ENCODE peak calls at places on chromosomes 6 and 20, in nine cellular contexts. P is fibroblast of lung, I is fibroblast of the aortic adventitia, U is RWPE1, R is HFF-Myc, Q is Calu3, H is heart left ventricle, G is transverse colon, B is activated B cell treated with CpG ODN at 0.5 μM for 24 hours. Y is an unnamed sample.

GRCh38 chr6:147061152-147061551 is 143.1 kb upstream of the STXBP5 start:
- DNase-seq in P (no peak), I (no peak), U (no peak), R (no peak), Q (no peak), H (no peak), G (no peak), B (no peak), Y (no peak)

GRCh38 chr20:47684306-47685080 is 100.8 kb downstream of the SULF2 start:
- DNase-seq in P (no peak), I (no peak), U (no peak), R (no peak), Q (no peak), H (no peak), G (no peak), B (no peak), Y (no peak)

GRCh38 chr6:38489951-38490350 is 149.8 kb downstream of the BTBD9 start:
- DNase-seq in P (peak), I (peak), U (no peak), R (peak), Q (no peak), H (no peak), G (no peak), B (no peak), Y (peak)

GRCh38 chr6:35751594-35751993 is 14.8 kb downstream of the ARMC12 start:
- DNase-seq in P (no peak), I (no peak), U (no peak), R (no peak), Q (no peak), H (no peak), G (no peak), B (no peak), Y (no peak)

GRCh38 chr6:13278184-13278583 is 50.2 kb downstream of the TBC1D7 start:
- DNase-seq in P (no peak), I (no peak), U (no peak), R (no peak), Q (no peak), H (no peak), G (no peak), B (no peak), Y (no peak)

GRCh38 chr6:89483111-89483720 is 50.3 kb downstream of the ANKRD6 start:
- DNase-seq in P (peak), I (peak), U (no peak), R (no peak), Q (no peak), H (peak), G (no peak), B (no peak), Y (no peak)

GRCh38 chr6:1995521-1996110 is 249.8 kb downstream of the GMDS start:
- DNase-seq in P (peak), I (peak), U (no peak), R (peak), Q (no peak), H (no peak), G (no peak), B (no peak), Y (no peak)

GRCh38 chr6:33021917-33022316 is 12.5 kb upstream of the HLA-DOA start:
- DNase-seq in P (no peak), I (no peak), U (no peak), R (no peak), Q (no peak), H (no peak), G (no peak), B (no peak), Y (no peak)

GRCh38 chr6:15400572-15401004 is 154.7 kb downstream of the JARID2 start:
- DNase-seq in P (no peak), I (no peak), U (no peak), R (no peak), Q (no peak), H (peak), G (peak), B (no peak), Y (no peak)

GRCh38 chr6:152096863-152097496 is 289.5 kb downstream of the ESR1 start:
- DNase-seq in P (peak), I (peak), U (peak), R (peak), Q (no peak), H (no peak), G (no peak), B (no peak), Y (peak)

GRCh38 chr20:49345538-49345937 is 67.7 kb upstream of the ZNFX1 start:
- DNase-seq in P (peak), I (peak), U (peak), R (peak), Q (peak), H (no peak), G (no peak), B (no peak), Y (peak)

GRCh38 chr6:91087864-91088263 is 501.0 kb upstream of the MAP3K7 start:
- DNase-seq in P (no peak), I (no peak), U (no peak), R (no peak), Q (no peak), H (no peak), G (no peak), B (no peak), Y (no peak)

GRCh38 chr6:63764318-63764916 is 128.8 kb downstream of the PHF3 start:
- DNase-seq in P (peak), I (peak), U (no peak), R (peak), Q (no peak), H (no peak), G (no peak), B (no peak), Y (peak)

GRCh38 chr6:166556871-166557322 is 29.6 kb downstream of the RAMACL start:
- DNase-seq in P (peak), I (peak), U (peak), R (no peak), Q (peak), H (peak), G (peak), B (no peak), Y (peak)

GRCh38 chr6:28587746-28588075 is 62.0 kb downstream of the GPX5 start:
- DNase-seq in P (peak), I (no peak), U (no peak), R (no peak), Q (no peak), H (no peak), G (no peak), B (no peak), Y (peak)

GRCh38 chr6:4967301-4968030 is 36.4 kb downstream of the RPP40 start:
- DNase-seq in P (no peak), I (peak), U (no peak), R (no peak), Q (no peak), H (no peak), G (no peak), B (no peak), Y (no peak)

GRCh38 chr6:149501768-149502167 is 17.0 kb upstream of the ZC3H12D start:
- DNase-seq in P (no peak), I (no peak), U (no peak), R (no peak), Q (no peak), H (no peak), G (no peak), B (no peak), Y (no peak)

GRCh38 chr6:97925504-97925903 is 642.5 kb upstream of the MMS22L start:
- DNase-seq in P (no peak), I (no peak), U (no peak), R (no peak), Q (no peak), H (no peak), G (no peak), B (no peak), Y (no peak)

GRCh38 chr6:69370763-69371162 is 426.0 kb downstream of the LMBRD1 start:
- DNase-seq in P (no peak), I (no peak), U (no peak), R (no peak), Q (no peak), H (no peak), G (no peak), B (no peak), Y (no peak)

GRCh38 chr20:47198254-47198671 is 158.2 kb downstream of the ZMYND8 start:
- DNase-seq in P (peak), I (no peak), U (no peak), R (no peak), Q (no peak), H (no peak), G (no peak), B (no peak), Y (peak)

GRCh38 chr6:169787797-169788196 is 36.4 kb downstream of the ERMARD start:
- DNase-seq in P (no peak), I (no peak), U (no peak), R (no peak), Q (no peak), H (no peak), G (no peak), B (no peak), Y (no peak)

GRCh38 chr20:63529861-63530787 is 7.1 kb downstream of the PTK6 start:
- DNase-seq in P (no peak), I (no peak), U (no peak), R (no peak), Q (no peak), H (peak), G (no peak), B (no peak), Y (no peak)

GRCh38 chr20:37914367-37914671 is 11.4 kb downstream of the VSTM2L start:
- DNase-seq in P (no peak), I (no peak), U (no peak), R (no peak), Q (no peak), H (no peak), G (no peak), B (no peak), Y (no peak)

GRCh38 chr6:158010591-158011477 is 29.2 kb downstream of the SYNJ2 start:
- DNase-seq in P (no peak), I (no peak), U (no peak), R (no peak), Q (no peak), H (no peak), G (no peak), B (no peak), Y (no peak)

GRCh38 chr6:28218312-28219248 is 6.5 kb upstream of the ZSCAN9 start:
- DNase-seq in P (peak), I (peak), U (no peak), R (no peak), Q (peak), H (peak), G (peak), B (peak), Y (peak)

GRCh38 chr6:72748759-72749158 is 126.9 kb downstream of the KCNQ5 start:
- DNase-seq in P (peak), I (peak), U (peak), R (peak), Q (no peak), H (no peak), G (no peak), B (no peak), Y (peak)

GRCh38 chr6:167000759-167001158 is 1.6 kb downstream of the CEP43 start:
- DNase-seq in P (no peak), I (no peak), U (no peak), R (no peak), Q (no peak), H (no peak), G (no peak), B (no peak), Y (no peak)

GRCh38 chr20:20785226-20785625 is 72.8 kb upstream of the RALGAPA2 start:
- DNase-seq in P (no peak), I (no peak), U (no peak), R (no peak), Q (no peak), H (no peak), G (no peak), B (no peak), Y (no peak)

GRCh38 chr6:166460473-166461437 is 78.0 kb upstream of the MPC1 start:
- DNase-seq in P (peak), I (no peak), U (peak), R (peak), Q (no peak), H (no peak), G (no peak), B (no peak), Y (no peak)

GRCh38 chr20:44747166-44748004 is 1.7 kb downstream of the KCNK15 start:
- DNase-seq in P (peak), I (peak), U (peak), R (no peak), Q (peak), H (peak), G (peak), B (peak), Y (peak)

GRCh38 chr6:145483191-145483996 is 251.9 kb downstream of the EPM2A start:
- DNase-seq in P (peak), I (no peak), U (peak), R (no peak), Q (no peak), H (no peak), G (no peak), B (no peak), Y (no peak)

GRCh38 chr6:158056355-158056754 is 74.7 kb downstream of the SYNJ2 start:
- DNase-seq in P (no peak), I (no peak), U (no peak), R (no peak), Q (no peak), H (no peak), G (no peak), B (no peak), Y (no peak)

GRCh38 chr6:160379464-160379863 is 31.3 kb downstream of the SLC22A3 start:
- DNase-seq in P (peak), I (peak), U (peak), R (no peak), Q (no peak), H (no peak), G (no peak), B (no peak), Y (no peak)

GRCh38 chr6:157596886-157597285 is 215.9 kb downstream of the ZDHHC14 start:
- DNase-seq in P (no peak), I (no peak), U (no peak), R (no peak), Q (no peak), H (no peak), G (no peak), B (no peak), Y (no peak)

GRCh38 chr20:63782051-63782471 is 42.5 kb downstream of the SLC2A4RG start:
- DNase-seq in P (no peak), I (no peak), U (no peak), R (no peak), Q (no peak), H (no peak), G (no peak), B (no peak), Y (no peak)

GRCh38 chr20:6768228-6769185 is 1.0 kb downstream of the BMP2 start:
- DNase-seq in P (peak), I (peak), U (peak), R (no peak), Q (peak), H (peak), G (peak), B (no peak), Y (no peak)

DNA sequence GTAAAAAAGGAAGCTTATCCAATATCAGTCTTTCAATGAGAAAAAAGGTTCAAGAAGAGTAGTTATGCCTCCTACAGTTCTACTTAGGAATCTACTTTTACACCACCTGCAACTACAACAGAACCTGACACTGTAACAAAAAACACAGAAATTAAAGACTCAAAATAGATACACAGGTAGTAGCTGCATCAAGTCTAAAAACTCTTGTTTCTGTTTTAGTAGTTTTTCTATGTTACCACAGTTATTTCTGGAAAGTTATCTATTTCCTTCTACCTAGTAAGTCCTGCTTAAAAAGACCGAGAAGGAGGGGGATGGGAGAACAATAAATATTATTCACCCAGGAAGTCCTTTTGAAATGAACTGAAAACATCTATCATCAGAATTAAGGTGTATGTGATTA is 52.5 kb downstream of the ATG5 start:
- DNase-seq in P (no peak), I (no peak), U (no peak), R (no peak), Q (no peak), H (no peak), G (no peak), B (no peak), Y (no peak)
- TF ChIP-seq CTCF in P (no peak), I (no peak), U (no peak), R (no peak), Q (no peak), H (no peak), G (no peak), B (no peak), Y (no peak)

GRCh38 chr20:24111858-24112257 is 123.3 kb upstream of the GGTLC1 start:
- DNase-seq in P (no peak), I (no peak), U (no peak), R (no peak), Q (no peak), H (no peak), G (no peak), B (no peak), Y (no peak)
- TF ChIP-seq CTCF in P (no peak), I (no peak), U (no peak), R (no peak), Q (no peak), H (no peak), G (no peak), B (no peak), Y (no peak)

GRCh38 chr6:100514603-100515002 is 49.9 kb upstream of the SIM1 start:
- DNase-seq in P (no peak), I (no peak), U (no peak), R (no peak), Q (no peak), H (no peak), G (no peak), B (no peak), Y (no peak)
- TF ChIP-seq CTCF in P (no peak), I (no peak), U (no peak), R (no peak), Q (no peak), H (no peak), G (no peak), B (no peak), Y (no peak)

DNA sequence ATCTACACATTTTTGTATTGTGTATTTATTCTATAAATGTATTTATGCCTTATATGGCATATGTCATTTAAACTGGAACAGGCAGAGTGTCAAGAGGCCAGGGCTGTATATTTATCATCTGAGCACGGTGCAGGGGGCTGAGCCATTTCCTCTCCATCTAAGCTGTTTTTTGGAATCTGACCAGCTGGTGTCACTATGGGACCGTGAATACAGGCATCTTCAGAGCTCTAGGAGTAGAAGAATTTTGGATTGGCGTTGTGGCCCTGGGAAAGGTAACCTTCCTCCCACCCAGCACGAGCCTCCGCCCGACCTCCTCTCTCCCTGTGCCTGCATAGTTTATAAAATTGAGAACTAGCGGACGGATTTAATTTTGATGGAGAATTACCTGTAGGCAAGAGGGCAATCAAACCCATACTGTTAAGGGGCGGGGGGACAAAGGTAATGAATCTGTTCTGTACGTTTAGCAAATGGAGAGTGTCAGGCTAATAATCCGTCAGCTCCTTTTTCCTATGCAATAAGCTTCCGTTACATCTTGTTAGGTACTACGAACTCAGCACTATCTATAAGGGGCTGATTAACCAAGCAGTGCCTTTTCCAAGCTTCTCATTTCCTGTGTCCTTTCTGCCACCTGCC is 29.0 kb upstream of the EEF1E1 start:
- DNase-seq in P (peak), I (peak), U (peak), R (peak), Q (peak), H (peak), G (peak), B (no peak), Y (peak)
- TF ChIP-seq CTCF in P (peak), I (peak), U (peak), R (peak), Q (peak), H (peak), G (peak), B (no peak), Y (peak)

DNA sequence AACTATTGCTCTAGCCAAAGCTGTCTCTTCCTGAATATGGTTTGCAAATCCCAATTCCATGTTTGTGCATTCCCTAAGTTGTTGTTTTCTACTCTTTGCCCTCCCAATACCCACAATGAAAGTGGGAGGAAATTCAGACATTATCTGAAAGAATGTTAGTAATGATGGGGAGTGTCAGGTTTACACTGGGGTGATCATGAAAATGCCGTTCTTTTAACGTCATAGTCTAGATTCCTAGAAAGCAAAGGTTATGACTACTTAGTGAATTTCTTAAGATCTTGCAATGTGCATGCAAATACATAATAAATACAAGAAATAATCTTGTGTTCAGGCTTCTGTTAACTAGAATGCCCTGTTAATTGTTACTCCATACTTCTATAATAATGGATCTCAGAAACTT is 101.0 kb downstream of the LCA5 start:
- DNase-seq in P (no peak), I (peak), U (peak), R (no peak), Q (no peak), H (no peak), G (no peak), B (no peak), Y (no peak)
- TF ChIP-seq CTCF in P (no peak), I (no peak), U (no peak), R (no peak), Q (no peak), H (no peak), G (no peak), B (no peak), Y (no peak)

GRCh38 chr6:793261-793660 is 100.3 kb upstream of the EXOC2 start:
- DNase-seq in P (no peak), I (no peak), U (no peak), R (no peak), Q (no peak), H (no peak), G (no peak), B (no peak), Y (no peak)

GRCh38 chr6:799769-800168 is 106.8 kb upstream of the EXOC2 start:
- DNase-seq in P (no peak), I (no peak), U (no peak), R (no peak), Q (no peak), H (no peak), G (no peak), B (no peak), Y (no peak)

GRCh38 chr6:797479-798077 is 104.6 kb upstream of the EXOC2 start:
- DNase-seq in P (peak), I (peak), U (peak), R (peak), Q (peak), H (peak), G (peak), B (no peak), Y (peak)

GRCh38 chr6:795046-795445 is 102.1 kb upstream of the EXOC2 start:
- DNase-seq in P (no peak), I (no peak), U (no peak), R (no peak), Q (no peak), H (no peak), G (no peak), B (no peak), Y (no peak)
- TF ChIP-seq CTCF in P (no peak), I (no peak), U (no peak), R (no peak), Q (no peak), H (no peak), G (no peak), B (no peak), Y (no peak)